ENCODE peak calls at places on chromosomes 6 and 20, in seven cellular contexts. C is dorsolateral prefrontal cortex, F is upper lobe of left lung, T is uterus, M is WTC11, Q is fibroblast of lung, X is PC-3. L is an unnamed sample.

GRCh38 chr6:11201015-11201414 is 31.5 kb downstream of the NEDD9 start:
- DNase-seq in C (no peak), F (no peak), T (no peak), M (no peak), Q (no peak), X (no peak), L (no peak)

GRCh38 chr20:64091762-64092161 is 7.6 kb upstream of the LKAAEAR1 start:
- DNase-seq in C (peak; percentile 67), F (no peak), T (no peak), M (no peak), Q (no peak), X (no peak), L (peak; percentile 51)

GRCh38 chr6:94623586-94623985 is 953.7 kb upstream of the MANEA start:
- DNase-seq in C (peak; percentile 73), F (no peak), T (no peak), M (no peak), Q (no peak), X (no peak), L (no peak)

GRCh38 chr6:146915671-146916127 is 288.5 kb upstream of the STXBP5 start:
- DNase-seq in C (no peak), F (no peak), T (no peak), M (no peak), Q (peak; percentile 64), X (peak; percentile 60), L (no peak)

GRCh38 chr20:12978613-12979495 is 29.9 kb upstream of the SPTLC3 start:
- DNase-seq in C (no peak), F (no peak), T (no peak), M (no peak), Q (no peak), X (no peak), L (no peak)

GRCh38 chr6:122789078-122789861 is at the start of gene SMPDL3A:
- DNase-seq in C (peak; percentile 79), F (peak; percentile 71), T (peak; percentile 78), M (peak; percentile 81), Q (peak; percentile 91), X (peak; percentile 72), L (peak; percentile 84)

GRCh38 chr6:147514831-147515230 is 6.3 kb downstream of the SAMD5 start:
- DNase-seq in C (no peak), F (no peak), T (no peak), M (no peak), Q (no peak), X (no peak), L (no peak)

GRCh38 chr20:24731312-24731711 is 217.8 kb upstream of the CST7 start:
- DNase-seq in C (no peak), F (no peak), T (no peak), M (no peak), Q (no peak), X (no peak), L (no peak)

GRCh38 chr20:1735417-1736089 is 78.0 kb upstream of the SIRPG start:
- DNase-seq in C (no peak), F (no peak), T (no peak), M (no peak), Q (no peak), X (no peak), L (no peak)

GRCh38 chr20:1737134-1737533 is 79.6 kb upstream of the SIRPG start:
- DNase-seq in C (no peak), F (no peak), T (no peak), M (no peak), Q (no peak), X (no peak), L (no peak)

GRCh38 chr20:1734269-1734858 is 76.8 kb upstream of the SIRPG start:
- DNase-seq in C (no peak), F (no peak), T (no peak), M (no peak), Q (peak; percentile 3), X (peak; percentile 79), L (no peak)
- TF ChIP-seq CTCF in C (peak; percentile 56), F (no peak), T (no peak), M (no peak), Q (no peak), X (peak; percentile 84), L (no peak)

GRCh38 chr6:40819182-40819834 is 219.7 kb downstream of the UNC5CL start:
- DNase-seq in C (no peak), F (peak; percentile 74), T (no peak), M (no peak), Q (no peak), X (no peak), L (no peak)

GRCh38 chr6:40817369-40817768 is 221.7 kb downstream of the UNC5CL start:
- DNase-seq in C (no peak), F (no peak), T (no peak), M (no peak), Q (no peak), X (no peak), L (no peak)

GRCh38 chr6:40815731-40816130 is 223.3 kb downstream of the UNC5CL start:
- DNase-seq in C (no peak), F (no peak), T (no peak), M (no peak), Q (no peak), X (no peak), L (no peak)

DNA sequence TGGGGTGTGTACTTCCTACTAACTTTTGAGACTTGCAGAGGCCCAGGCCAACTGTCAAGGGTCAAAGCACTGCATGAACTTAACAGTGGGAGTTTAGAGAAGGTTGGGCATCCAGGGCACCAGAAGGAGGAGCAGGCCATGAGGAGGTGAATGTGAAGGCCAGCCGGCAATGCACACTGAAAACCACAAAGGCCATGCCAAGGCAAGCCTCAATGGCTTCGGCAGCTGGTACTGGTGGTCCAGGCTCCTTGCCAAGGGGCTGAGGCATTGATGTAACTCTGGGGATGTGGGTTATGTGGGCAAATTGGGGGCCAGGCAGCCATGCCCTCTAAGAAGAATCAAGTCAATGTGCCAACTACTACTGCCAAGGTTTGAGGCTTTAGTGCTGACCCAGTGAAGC is 222.4 kb downstream of the UNC5CL start:
- DNase-seq in C (no peak), F (no peak), T (no peak), M (no peak), Q (no peak), X (no peak), L (no peak)
- TF ChIP-seq CTCF in C (no peak), F (no peak), T (no peak), M (no peak), Q (no peak), X (no peak), L (no peak)

GRCh38 chr20:8801686-8802085 is 267.2 kb upstream of the PLCB4 start:
- DNase-seq in C (no peak), F (no peak), T (no peak), M (no peak), Q (no peak), X (no peak), L (no peak)

GRCh38 chr20:8798505-8798904 is 270.4 kb upstream of the PLCB4 start:
- DNase-seq in C (no peak), F (no peak), T (no peak), M (no peak), Q (peak; percentile 31), X (no peak), L (no peak)

GRCh38 chr20:8796088-8796665 is 272.7 kb upstream of the PLCB4 start:
- DNase-seq in C (no peak), F (no peak), T (no peak), M (no peak), Q (peak; percentile 58), X (no peak), L (no peak)

GRCh38 chr20:8803065-8803464 is 265.8 kb upstream of the PLCB4 start:
- DNase-seq in C (no peak), F (no peak), T (no peak), M (no peak), Q (peak; percentile 6), X (no peak), L (no peak)

DNA sequence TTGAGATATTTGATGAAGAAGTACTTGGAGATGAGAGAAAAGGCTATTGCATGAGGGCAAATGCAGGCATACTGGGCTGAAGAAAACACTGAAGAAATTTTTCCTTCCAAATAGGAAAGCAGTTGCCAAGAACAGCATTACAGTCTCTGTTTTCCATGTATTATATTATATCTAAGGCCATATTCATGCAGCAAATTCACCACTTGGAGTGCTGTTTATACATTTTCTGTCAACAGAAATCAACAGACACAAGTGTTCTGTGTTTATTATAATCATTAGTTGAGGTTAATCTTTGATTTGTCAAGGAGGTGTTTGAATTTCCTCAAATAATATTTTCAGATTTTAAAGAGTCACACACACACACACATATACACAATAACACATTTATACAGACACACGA is 268.8 kb upstream of the PLCB4 start:
- DNase-seq in C (no peak), F (no peak), T (no peak), M (no peak), Q (no peak), X (peak; percentile 16), L (no peak)
- TF ChIP-seq CTCF in C (no peak), F (no peak), T (no peak), M (no peak), Q (no peak), X (peak; percentile 62), L (no peak)

DNA sequence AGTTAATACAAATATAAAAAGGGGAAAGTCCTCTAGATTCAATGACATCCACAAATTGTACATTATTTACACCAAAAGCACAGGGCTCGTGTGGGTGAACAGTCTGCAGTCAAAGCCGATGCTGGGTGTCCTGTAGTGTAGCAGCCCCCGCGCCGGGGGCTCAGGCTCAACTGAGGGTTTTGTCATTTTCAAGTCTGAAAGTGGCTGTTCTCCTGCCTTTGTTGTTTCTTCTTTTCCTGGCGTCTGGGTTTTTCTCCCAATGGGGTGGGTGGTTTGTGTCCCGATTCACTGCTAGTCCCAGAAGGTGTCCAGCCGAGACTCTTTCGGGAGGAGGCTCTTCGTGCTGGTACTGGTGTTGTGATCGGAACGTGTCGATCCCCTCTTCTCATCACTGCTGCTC is 146.0 kb downstream of the ZMYND8 start:
- DNase-seq in C (no peak), F (no peak), T (no peak), M (no peak), Q (no peak), X (no peak), L (no peak)
- TF ChIP-seq CTCF in C (no peak), F (no peak), T (no peak), M (no peak), Q (no peak), X (no peak), L (no peak)

GRCh38 chr20:45406260-45407066 is 1.6 kb upstream of the DBNDD2 start:
- DNase-seq in C (peak; percentile 53), F (peak; percentile 73), T (peak; percentile 75), M (peak; percentile 76), Q (peak; percentile 15), X (peak; percentile 52), L (peak; percentile 77)
- TF ChIP-seq CTCF in C (no peak), F (no peak), T (peak; percentile 14), M (no peak), Q (no peak), X (peak; percentile 21), L (no peak)

DNA sequence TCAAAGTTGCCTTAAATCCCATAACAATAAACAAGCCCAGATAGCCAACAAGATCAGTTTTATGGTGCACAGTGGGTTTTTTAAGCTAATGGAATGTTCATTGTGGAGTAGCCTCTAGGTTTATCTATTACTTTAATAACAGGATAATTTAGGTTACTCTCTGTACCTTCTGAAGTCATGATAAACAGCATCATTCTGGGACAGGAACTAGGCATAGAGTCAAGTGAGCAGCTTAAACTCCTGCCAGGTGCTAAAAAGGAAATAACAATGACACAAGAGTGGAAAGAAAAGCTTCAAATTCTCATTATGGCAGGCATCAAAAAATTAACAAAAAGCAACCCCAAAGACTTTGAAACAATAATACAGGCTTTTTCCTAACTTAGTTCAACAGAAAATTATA is 228.8 kb downstream of the HACE1 start:
- DNase-seq in C (no peak), F (no peak), T (no peak), M (no peak), Q (no peak), X (no peak), L (no peak)
- TF ChIP-seq CTCF in C (no peak), F (no peak), T (no peak), M (no peak), Q (no peak), X (no peak), L (no peak)